ENCODE peak calls at places on chromosome 15, in ten cellular contexts. Q, F, W, I, X, K, B, H, U and R are unnamed samples.

GRCh38 chr15:100863406-100864198 is 16.0 kb upstream of the ALDH1A3 start:
- DNase-seq in H (peak), U (no peak), I (no peak), X (no peak), B (no peak), Q (no peak), F (no peak), W (no peak), K (peak), R (peak)

GRCh38 chr15:90360746-90361145 is 8.7 kb downstream of the ZNF774 start:
- DNase-seq in U (no peak), X (no peak), H (no peak), W (no peak), I (no peak), F (no peak), K (no peak), B (no peak), Q (no peak), R (no peak)

GRCh38 chr15:52069559-52069958 is 43.0 kb downstream of the BCL2L10 start:
- DNase-seq in I (no peak), W (no peak), H (no peak), F (peak), Q (no peak), B (no peak), X (no peak), K (peak), U (no peak), R (no peak)

GRCh38 chr15:78638658-78639314 is 2.2 kb downstream of the CHRNB4 start:
- DNase-seq in B (peak), Q (peak), U (no peak), W (peak), X (peak), F (peak), H (peak), K (peak), I (peak), R (peak)

GRCh38 chr15:65195542-65196026 is 10.4 kb upstream of the CLPX start:
- DNase-seq in F (no peak), K (no peak), H (no peak), X (no peak), W (no peak), Q (no peak), U (no peak), B (no peak), I (no peak), R (no peak)

GRCh38 chr15:93001881-93002280 is 87.1 kb downstream of the RGMA start:
- DNase-seq in H (no peak), X (no peak), Q (no peak), F (no peak), I (no peak), K (no peak), B (no peak), U (no peak), W (no peak), R (peak)

GRCh38 chr15:90529369-90530249 is at the start of gene CRTC3:
- DNase-seq in U (no peak), K (peak), I (peak), X (no peak), B (peak), H (peak), W (peak), Q (peak), F (peak), R (peak)

GRCh38 chr15:48527517-48527916 is 118.0 kb downstream of the FBN1 start:
- DNase-seq in K (no peak), F (no peak), I (no peak), X (no peak), Q (no peak), W (no peak), U (no peak), H (no peak), B (no peak), R (no peak)

GRCh38 chr15:57122080-57122845 is 203.8 kb downstream of the TCF12 start:
- DNase-seq in K (no peak), B (no peak), H (peak), Q (no peak), F (no peak), I (no peak), U (no peak), W (no peak), X (no peak), R (no peak)

GRCh38 chr15:76565366-76565765 is 228.8 kb downstream of the ISL2 start:
- DNase-seq in F (no peak), K (no peak), U (no peak), W (no peak), I (no peak), H (no peak), X (no peak), B (no peak), Q (no peak), R (no peak)

GRCh38 chr15:50247819-50248650 is 17.5 kb downstream of the HDC start:
- DNase-seq in W (no peak), K (peak), B (peak), F (peak), H (no peak), U (no peak), I (peak), X (no peak), Q (peak), R (no peak)

GRCh38 chr15:26243382-26243781 is 380.3 kb upstream of the ATP10A start:
- DNase-seq in I (no peak), F (no peak), B (no peak), W (no peak), U (no peak), H (no peak), X (no peak), K (no peak), Q (no peak), R (no peak)

GRCh38 chr15:78034495-78035191 is 42.9 kb downstream of the TBC1D2B start:
- DNase-seq in X (no peak), H (peak), F (no peak), K (peak), I (peak), B (no peak), Q (peak), U (no peak), W (no peak), R (no peak)

GRCh38 chr15:101014921-101015841 is 96.0 kb downstream of the LRRK1 start:
- DNase-seq in K (peak), X (peak), Q (peak), H (peak), W (peak), B (peak), I (peak), U (no peak), F (peak), R (peak)

GRCh38 chr15:60975951-60976350 is 253.2 kb downstream of the RORA start:
- DNase-seq in I (no peak), H (no peak), K (no peak), W (no peak), U (no peak), F (no peak), X (no peak), Q (no peak), B (no peak), R (no peak)

GRCh38 chr15:95295311-95295710 is 1035.2 kb upstream of the NR2F2 start:
- DNase-seq in H (peak), X (no peak), W (no peak), U (no peak), F (no peak), K (no peak), I (no peak), B (no peak), Q (no peak), R (no peak)

GRCh38 chr15:47750030-47750739 is 32.9 kb downstream of the SEMA6D start:
- DNase-seq in B (peak), Q (no peak), H (peak), I (no peak), K (no peak), W (peak), F (peak), U (no peak), X (no peak), R (peak)

GRCh38 chr15:76431936-76432335 is 95.4 kb downstream of the ISL2 start:
- DNase-seq in K (no peak), I (no peak), X (no peak), H (no peak), F (no peak), Q (no peak), B (peak), U (no peak), W (peak), R (no peak)

GRCh38 chr15:40471105-40471777 is 457 bp downstream of the CHST14 start:
- DNase-seq in I (peak), F (peak), U (no peak), K (peak), X (no peak), Q (no peak), H (peak), W (peak), B (no peak), R (peak)

GRCh38 chr15:40234783-40235182 is 4.1 kb upstream of the PAK6 start:
- DNase-seq in H (no peak), W (no peak), F (peak), K (no peak), Q (no peak), U (no peak), I (no peak), B (no peak), X (no peak), R (no peak)

GRCh38 chr15:43553021-43553420 is 35.6 kb downstream of the MAP1A start:
- DNase-seq in K (no peak), Q (no peak), H (no peak), B (no peak), I (no peak), F (no peak), X (no peak), U (no peak), W (no peak), R (no peak)

GRCh38 chr15:92848852-92849598 is 51.1 kb upstream of the CHD2 start:
- DNase-seq in H (no peak), B (peak), Q (no peak), K (no peak), X (no peak), U (no peak), I (peak), F (no peak), W (no peak), R (peak)

GRCh38 chr15:42772901-42773300 is 36.0 kb upstream of the CDAN1 start:
- DNase-seq in H (no peak), U (no peak), X (no peak), W (no peak), F (no peak), K (no peak), Q (no peak), I (no peak), B (no peak), R (no peak)

GRCh38 chr15:95742836-95743235 is 587.7 kb upstream of the NR2F2 start:
- DNase-seq in U (no peak), K (no peak), Q (no peak), B (no peak), F (no peak), I (no peak), X (no peak), W (no peak), H (peak), R (peak)

GRCh38 chr15:57401546-57401945 is 25.2 kb downstream of the CGNL1 start:
- DNase-seq in K (no peak), H (no peak), W (no peak), X (no peak), F (no peak), B (no peak), U (no peak), I (no peak), Q (no peak), R (no peak)